ENCODE peak calls at places on chromosome 22, in six cellular contexts. One of them, this sample, is unnamed.

GRCh38 chr22:35712672-35713071 is 5.0 kb upstream of the APOL5 start:
- DNase-seq in fibroblast of pulmonary artery: no peak
- DNase-seq in ovary: no peak
- DNase-seq in H1: no peak
- DNase-seq in astrocyte of the spinal cord: no peak
- DNase-seq in PC-9: no peak
- DNase-seq in this sample: no peak

GRCh38 chr22:28030442-28030841 is 111.4 kb upstream of the PITPNB start:
- DNase-seq in fibroblast of pulmonary artery: no peak
- DNase-seq in ovary: no peak
- DNase-seq in H1: peak
- DNase-seq in astrocyte of the spinal cord: no peak
- DNase-seq in PC-9: no peak
- DNase-seq in this sample: no peak

GRCh38 chr22:42887523-42888507 is 30.7 kb upstream of the ARFGAP3 start:
- DNase-seq in fibroblast of pulmonary artery: no peak
- DNase-seq in ovary: no peak
- DNase-seq in H1: no peak
- DNase-seq in astrocyte of the spinal cord: no peak
- DNase-seq in PC-9: no peak
- DNase-seq in this sample: no peak

GRCh38 chr22:25334091-25334490 is 114.7 kb downstream of the CRYBB2 start:
- DNase-seq in fibroblast of pulmonary artery: peak
- DNase-seq in ovary: no peak
- DNase-seq in H1: peak
- DNase-seq in astrocyte of the spinal cord: no peak
- DNase-seq in PC-9: no peak
- DNase-seq in this sample: peak

GRCh38 chr22:42365337-42365865 is 66.8 kb downstream of the NFAM1 start:
- DNase-seq in fibroblast of pulmonary artery: no peak
- DNase-seq in ovary: no peak
- DNase-seq in H1: no peak
- DNase-seq in astrocyte of the spinal cord: no peak
- DNase-seq in PC-9: no peak
- DNase-seq in this sample: no peak

GRCh38 chr22:30002861-30003489 is 77.3 kb upstream of the HORMAD2 start:
- DNase-seq in fibroblast of pulmonary artery: no peak
- DNase-seq in ovary: no peak
- DNase-seq in H1: no peak
- DNase-seq in astrocyte of the spinal cord: no peak
- DNase-seq in PC-9: no peak
- DNase-seq in this sample: no peak

GRCh38 chr22:46545041-46545796 is 7.8 kb upstream of the CELSR1 start:
- DNase-seq in fibroblast of pulmonary artery: no peak
- DNase-seq in ovary: no peak
- DNase-seq in H1: no peak
- DNase-seq in astrocyte of the spinal cord: no peak
- DNase-seq in PC-9: no peak
- DNase-seq in this sample: no peak

GRCh38 chr22:46649176-46650077 is 29.2 kb downstream of the GRAMD4 start:
- DNase-seq in fibroblast of pulmonary artery: peak
- DNase-seq in ovary: no peak
- DNase-seq in H1: no peak
- DNase-seq in astrocyte of the spinal cord: peak
- DNase-seq in PC-9: no peak
- DNase-seq in this sample: peak

GRCh38 chr22:45923212-45923611 is 53.8 kb downstream of the WNT7B start:
- DNase-seq in fibroblast of pulmonary artery: no peak
- DNase-seq in ovary: no peak
- DNase-seq in H1: no peak
- DNase-seq in astrocyte of the spinal cord: no peak
- DNase-seq in PC-9: no peak
- DNase-seq in this sample: no peak

GRCh38 chr22:26362471-26362870 is 66.6 kb upstream of the ASPHD2 start:
- DNase-seq in fibroblast of pulmonary artery: no peak
- DNase-seq in ovary: no peak
- DNase-seq in H1: no peak
- DNase-seq in astrocyte of the spinal cord: no peak
- DNase-seq in PC-9: no peak
- DNase-seq in this sample: no peak

GRCh38 chr22:40509401-40510134 is 127.0 kb downstream of the MRTFA start:
- DNase-seq in fibroblast of pulmonary artery: peak
- DNase-seq in ovary: peak
- DNase-seq in H1: no peak
- DNase-seq in astrocyte of the spinal cord: peak
- DNase-seq in PC-9: peak
- DNase-seq in this sample: peak

GRCh38 chr22:46866591-46866990 is 104.1 kb downstream of the TBC1D22A start:
- DNase-seq in fibroblast of pulmonary artery: peak
- DNase-seq in ovary: no peak
- DNase-seq in H1: no peak
- DNase-seq in astrocyte of the spinal cord: peak
- DNase-seq in PC-9: no peak
- DNase-seq in this sample: peak

GRCh38 chr22:46697811-46698515 is 40.1 kb downstream of the CERK start:
- DNase-seq in fibroblast of pulmonary artery: no peak
- DNase-seq in ovary: no peak
- DNase-seq in H1: no peak
- DNase-seq in astrocyte of the spinal cord: no peak
- DNase-seq in PC-9: no peak
- DNase-seq in this sample: no peak

GRCh38 chr22:36337365-36338130 is 50.2 kb downstream of the MYH9 start:
- DNase-seq in fibroblast of pulmonary artery: no peak
- DNase-seq in ovary: no peak
- DNase-seq in H1: no peak
- DNase-seq in astrocyte of the spinal cord: no peak
- DNase-seq in PC-9: no peak
- DNase-seq in this sample: no peak

GRCh38 chr22:43476341-43476740 is 64.5 kb downstream of the MPPED1 start:
- DNase-seq in fibroblast of pulmonary artery: no peak
- DNase-seq in ovary: no peak
- DNase-seq in H1: no peak
- DNase-seq in astrocyte of the spinal cord: no peak
- DNase-seq in PC-9: peak
- DNase-seq in this sample: no peak

GRCh38 chr22:29470159-29470855 is 9.7 kb upstream of the NEFH start:
- DNase-seq in fibroblast of pulmonary artery: peak
- DNase-seq in ovary: no peak
- DNase-seq in H1: peak
- DNase-seq in astrocyte of the spinal cord: peak
- DNase-seq in PC-9: peak
- DNase-seq in this sample: peak

GRCh38 chr22:22099833-22100812 is 117.5 kb upstream of the TOP3B start:
- DNase-seq in fibroblast of pulmonary artery: peak
- DNase-seq in ovary: no peak
- DNase-seq in H1: no peak
- DNase-seq in astrocyte of the spinal cord: no peak
- DNase-seq in PC-9: no peak
- DNase-seq in this sample: peak

GRCh38 chr22:25567305-25567704 is 2.8 kb downstream of the GRK3 start:
- DNase-seq in fibroblast of pulmonary artery: no peak
- DNase-seq in ovary: no peak
- DNase-seq in H1: no peak
- DNase-seq in astrocyte of the spinal cord: no peak
- DNase-seq in PC-9: no peak
- DNase-seq in this sample: no peak

GRCh38 chr22:33823552-33823951 is 96.7 kb downstream of the LARGE1 start:
- DNase-seq in fibroblast of pulmonary artery: peak
- DNase-seq in ovary: no peak
- DNase-seq in H1: no peak
- DNase-seq in astrocyte of the spinal cord: peak
- DNase-seq in PC-9: no peak
- DNase-seq in this sample: peak

GRCh38 chr22:48302657-48303359 is 1524.9 kb downstream of the BRD1 start:
- DNase-seq in fibroblast of pulmonary artery: no peak
- DNase-seq in ovary: no peak
- DNase-seq in H1: no peak
- DNase-seq in astrocyte of the spinal cord: no peak
- DNase-seq in PC-9: no peak
- DNase-seq in this sample: no peak

GRCh38 chr22:24189249-24190158 is 8.2 kb downstream of the SUSD2 start:
- DNase-seq in fibroblast of pulmonary artery: peak
- DNase-seq in ovary: peak
- DNase-seq in H1: peak
- DNase-seq in astrocyte of the spinal cord: peak
- DNase-seq in PC-9: peak
- DNase-seq in this sample: peak

GRCh38 chr22:45468872-45469572 is 33.7 kb upstream of the FBLN1 start:
- DNase-seq in fibroblast of pulmonary artery: peak
- DNase-seq in ovary: no peak
- DNase-seq in H1: no peak
- DNase-seq in astrocyte of the spinal cord: peak
- DNase-seq in PC-9: no peak
- DNase-seq in this sample: peak

GRCh38 chr22:22397875-22398524 is 110.5 kb downstream of the ZNF280B start:
- DNase-seq in fibroblast of pulmonary artery: no peak
- DNase-seq in ovary: no peak
- DNase-seq in H1: no peak
- DNase-seq in astrocyte of the spinal cord: no peak
- DNase-seq in PC-9: no peak
- DNase-seq in this sample: no peak

GRCh38 chr22:31451709-31452571 is 37.7 kb downstream of the EIF4ENIF1 start:
- DNase-seq in fibroblast of pulmonary artery: peak
- DNase-seq in ovary: no peak
- DNase-seq in H1: no peak
- DNase-seq in astrocyte of the spinal cord: peak
- DNase-seq in PC-9: no peak
- DNase-seq in this sample: peak
- TF ChIP-seq CTCF in fibroblast of pulmonary artery: peak
- TF ChIP-seq CTCF in ovary: no peak
- TF ChIP-seq CTCF in H1: no peak
- TF ChIP-seq CTCF in astrocyte of the spinal cord: peak
- TF ChIP-seq CTCF in PC-9: peak
- TF ChIP-seq CTCF in this sample: peak

DNA sequence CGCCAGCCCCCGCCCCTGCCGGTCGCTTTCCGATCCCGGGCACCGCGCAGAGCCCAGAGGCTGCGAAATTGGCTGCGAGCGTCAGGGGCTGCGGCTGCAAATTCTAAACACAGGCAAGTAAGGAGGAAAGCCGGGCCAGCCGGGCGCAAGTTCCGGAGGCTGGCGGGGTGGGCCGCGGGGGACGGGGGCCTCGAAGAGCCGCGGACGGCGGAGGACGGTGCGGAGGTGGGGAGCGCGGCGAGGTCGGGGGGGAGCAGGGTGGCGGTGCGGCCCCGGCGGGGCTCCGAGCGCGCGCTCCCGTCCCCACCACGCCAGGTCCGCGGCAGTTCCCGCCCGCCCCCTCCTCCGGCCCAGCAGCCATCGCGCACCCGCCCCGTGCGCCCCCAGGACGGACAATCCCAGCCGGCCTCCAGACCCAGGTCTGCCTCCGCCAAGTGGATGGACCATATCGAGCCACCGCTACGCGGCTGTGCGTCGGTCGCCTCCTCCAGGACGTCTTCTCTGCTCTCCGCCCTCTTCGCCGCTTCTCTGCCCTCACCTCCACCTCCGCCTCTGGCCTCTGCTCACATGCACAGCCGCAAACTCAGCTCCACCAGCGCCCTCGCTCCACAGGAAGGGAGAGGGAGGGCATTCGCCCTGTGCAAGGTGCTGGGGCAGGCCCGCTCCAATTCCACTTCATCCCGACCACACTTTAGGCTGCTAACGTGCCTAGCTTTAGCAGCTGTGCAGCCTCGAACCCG is 7.2 kb downstream of the ELFN2 start:
- DNase-seq in fibroblast of pulmonary artery: no peak
- DNase-seq in ovary: no peak
- DNase-seq in H1: peak
- DNase-seq in astrocyte of the spinal cord: no peak
- DNase-seq in PC-9: peak
- DNase-seq in this sample: no peak
- H3K4me3 ChIP-seq in fibroblast of pulmonary artery: peak
- H3K4me3 ChIP-seq in ovary: no peak
- H3K4me3 ChIP-seq in H1: peak
- H3K4me3 ChIP-seq in astrocyte of the spinal cord: peak
- H3K4me3 ChIP-seq in PC-9: peak
- H3K4me3 ChIP-seq in this sample: peak

GRCh38 chr22:49548356-49549202 is 279.1 kb downstream of the BRD1 start:
- DNase-seq in fibroblast of pulmonary artery: no peak
- DNase-seq in ovary: no peak
- DNase-seq in H1: peak
- DNase-seq in astrocyte of the spinal cord: no peak
- DNase-seq in PC-9: peak
- DNase-seq in this sample: no peak
- TF ChIP-seq CTCF in fibroblast of pulmonary artery: no peak
- TF ChIP-seq CTCF in ovary: no peak
- TF ChIP-seq CTCF in H1: peak
- TF ChIP-seq CTCF in astrocyte of the spinal cord: no peak
- TF ChIP-seq CTCF in PC-9: peak
- TF ChIP-seq CTCF in this sample: no peak

GRCh38 chr22:38127869-38128268 is 17.4 kb upstream of the BAIAP2L2 start:
- DNase-seq in fibroblast of pulmonary artery: no peak
- DNase-seq in ovary: no peak
- DNase-seq in H1: no peak
- DNase-seq in astrocyte of the spinal cord: no peak
- DNase-seq in PC-9: no peak
- DNase-seq in this sample: no peak
- H3K4me3 ChIP-seq in fibroblast of pulmonary artery: no peak
- H3K4me3 ChIP-seq in ovary: no peak
- H3K4me3 ChIP-seq in H1: no peak
- H3K4me3 ChIP-seq in astrocyte of the spinal cord: no peak
- H3K4me3 ChIP-seq in PC-9: no peak
- H3K4me3 ChIP-seq in this sample: no peak

GRCh38 chr22:37547249-37547741 is 13.0 kb upstream of the CDC42EP1 start:
- DNase-seq in fibroblast of pulmonary artery: no peak
- DNase-seq in ovary: no peak
- DNase-seq in H1: no peak
- DNase-seq in astrocyte of the spinal cord: no peak
- DNase-seq in PC-9: no peak
- DNase-seq in this sample: peak

GRCh38 chr22:37552560-37553163 is 7.6 kb upstream of the CDC42EP1 start:
- DNase-seq in fibroblast of pulmonary artery: peak
- DNase-seq in ovary: peak
- DNase-seq in H1: peak
- DNase-seq in astrocyte of the spinal cord: no peak
- DNase-seq in PC-9: no peak
- DNase-seq in this sample: no peak

GRCh38 chr22:37551981-37552380 is 8.3 kb upstream of the CDC42EP1 start:
- DNase-seq in fibroblast of pulmonary artery: no peak
- DNase-seq in ovary: no peak
- DNase-seq in H1: no peak
- DNase-seq in astrocyte of the spinal cord: no peak
- DNase-seq in PC-9: no peak
- DNase-seq in this sample: no peak

GRCh38 chr22:37546436-37547248 is 13.6 kb upstream of the CDC42EP1 start:
- DNase-seq in fibroblast of pulmonary artery: peak
- DNase-seq in ovary: peak
- DNase-seq in H1: no peak
- DNase-seq in astrocyte of the spinal cord: peak
- DNase-seq in PC-9: peak
- DNase-seq in this sample: peak

DNA sequence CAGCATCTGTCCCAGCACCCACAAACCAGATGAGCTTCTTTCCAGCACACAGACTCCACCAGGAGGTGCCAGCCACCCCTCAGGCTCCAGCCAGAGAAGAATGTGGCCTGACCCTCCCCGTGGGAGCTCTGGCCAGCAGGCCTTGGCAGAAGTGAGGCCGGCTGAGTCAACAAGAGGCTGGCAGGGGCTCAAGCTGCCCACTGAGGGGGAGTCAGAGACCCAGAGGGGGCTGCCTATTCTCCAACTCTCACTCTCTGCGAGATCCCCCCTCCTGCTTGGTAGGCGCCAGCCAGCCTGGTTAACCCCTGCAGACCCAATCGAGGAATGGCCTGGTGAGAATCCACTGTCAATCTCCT is 10.6 kb upstream of the CDC42EP1 start:
- DNase-seq in fibroblast of pulmonary artery: peak
- DNase-seq in ovary: no peak
- DNase-seq in H1: no peak
- DNase-seq in astrocyte of the spinal cord: peak
- DNase-seq in PC-9: peak
- DNase-seq in this sample: peak
- TF ChIP-seq CTCF in fibroblast of pulmonary artery: peak
- TF ChIP-seq CTCF in ovary: no peak
- TF ChIP-seq CTCF in H1: no peak
- TF ChIP-seq CTCF in astrocyte of the spinal cord: peak
- TF ChIP-seq CTCF in PC-9: peak
- TF ChIP-seq CTCF in this sample: peak

This sample was measured in choroid plexus epithelial cell.